ENCODE peak calls at places on chromosomes 12 and 14, in six cellular contexts. V is uterus; J is lower lobe of right lung; C is mucosa of gallbladder; K is activated CD4-positive, alpha-beta T cell treated with anti-CD3 and anti-CD28 coated beads, Interleukin-2, amount 10 ng/mL, durations not matched to agents 7 days and 5 days; W is NCI-H1092 treated with DMSO at 0.1 percent for 48 hours. Y is an unnamed sample.

GRCh38 chr12:77893918-77894317 is 63.2 kb downstream of the NAV3 start:
- DNase-seq in V (no peak), J (no peak), C (peak; percentile 88), K (no peak), W (no peak), Y (no peak)

GRCh38 chr12:120742207-120742536 is 16.5 kb downstream of the ACADS start:
- DNase-seq in V (no peak), J (no peak), C (no peak), K (no peak), W (no peak), Y (no peak)

GRCh38 chr12:5262885-5263284 is 169.0 kb upstream of the NTF3 start:
- DNase-seq in V (no peak), J (no peak), C (no peak), K (no peak), W (no peak), Y (no peak)

GRCh38 chr14:72142328-72142727 is 210.1 kb downstream of the RGS6 start:
- DNase-seq in V (no peak), J (no peak), C (no peak), K (no peak), W (no peak), Y (no peak)

GRCh38 chr12:114902665-114903393 is 218.9 kb upstream of the TBX3 start:
- DNase-seq in V (no peak), J (no peak), C (no peak), K (no peak), W (no peak), Y (no peak)

GRCh38 chr12:120439646-120440247 is 1.8 kb downstream of the COX6A1 start:
- DNase-seq in V (peak; percentile 43), J (no peak), C (peak; percentile 34), K (peak; percentile 83), W (peak; percentile 22), Y (peak; percentile 30)

GRCh38 chr14:99568567-99569560 is 35.1 kb downstream of the CCDC85C start:
- DNase-seq in V (peak; percentile 75), J (no peak), C (no peak), K (no peak), W (no peak), Y (peak; percentile 65)

GRCh38 chr12:10098762-10099161 is at the start of gene CLEC1A:
- DNase-seq in V (peak; percentile 63), J (no peak), C (no peak), K (no peak), W (no peak), Y (no peak)

GRCh38 chr12:6229823-6230222 is 29.6 kb downstream of the CD9 start:
- DNase-seq in V (peak; percentile 80), J (peak; percentile 65), C (peak; percentile 58), K (no peak), W (no peak), Y (peak; percentile 81)

GRCh38 chr14:24369463-24369862 is 1.5 kb downstream of the NFATC4 start:
- DNase-seq in V (peak; percentile 36), J (no peak), C (no peak), K (no peak), W (no peak), Y (no peak)

GRCh38 chr14:51726166-51726899 is 74.6 kb downstream of the FRMD6 start:
- DNase-seq in V (no peak), J (no peak), C (no peak), K (no peak), W (no peak), Y (no peak)

GRCh38 chr14:83208346-83208745 is 1674.7 kb upstream of the SEL1L start:
- DNase-seq in V (no peak), J (no peak), C (no peak), K (no peak), W (no peak), Y (no peak)

GRCh38 chr12:11347810-11348209 is 37.6 kb upstream of the PRB4 start:
- DNase-seq in V (no peak), J (no peak), C (no peak), K (no peak), W (no peak), Y (no peak)

GRCh38 chr12:20194171-20194570 is 174.2 kb upstream of the PDE3A start:
- DNase-seq in V (no peak), J (no peak), C (no peak), K (no peak), W (no peak), Y (no peak)

GRCh38 chr14:96574633-96575191 is 72.5 kb downstream of the PAPOLA start:
- DNase-seq in V (peak; percentile 30), J (no peak), C (no peak), K (no peak), W (peak; percentile 57), Y (peak; percentile 34)

GRCh38 chr12:116610971-116611541 is 51.9 kb downstream of the MAP1LC3B2 start:
- DNase-seq in V (no peak), J (no peak), C (no peak), K (no peak), W (no peak), Y (no peak)

GRCh38 chr12:102682698-102683289 is 202.4 kb upstream of the IGF1 start:
- DNase-seq in V (no peak), J (no peak), C (no peak), K (no peak), W (no peak), Y (no peak)

GRCh38 chr12:27012239-27012981 is 1.8 kb downstream of the TM7SF3 start:
- DNase-seq in V (no peak), J (no peak), C (no peak), K (no peak), W (peak; percentile 11), Y (peak; percentile 8)

GRCh38 chr14:50371546-50371945 is 25.1 kb downstream of the CDKL1 start:
- DNase-seq in V (no peak), J (no peak), C (no peak), K (no peak), W (no peak), Y (no peak)

GRCh38 chr12:11695321-11695720 is 45.8 kb downstream of the ETV6 start:
- DNase-seq in V (peak; percentile 39), J (no peak), C (no peak), K (no peak), W (no peak), Y (no peak)

GRCh38 chr12:92185052-92185451 is 39.4 kb upstream of the BTG1 start:
- DNase-seq in V (no peak), J (no peak), C (no peak), K (peak; percentile 57), W (no peak), Y (no peak)

GRCh38 chr12:47188576-47189441 is 109.0 kb upstream of the AMIGO2 start:
- DNase-seq in V (peak; percentile 46), J (no peak), C (no peak), K (no peak), W (no peak), Y (no peak)

GRCh38 chr14:87805315-87805723 is 187.7 kb downstream of the GALC start:
- DNase-seq in V (no peak), J (no peak), C (no peak), K (peak; percentile 56), W (peak; percentile 23), Y (no peak)

GRCh38 chr12:53963434-53964314 is 9.0 kb downstream of the HOXC12 start:
- DNase-seq in V (no peak), J (no peak), C (no peak), K (no peak), W (no peak), Y (no peak)

GRCh38 chr12:2372178-2372577 is 319.4 kb downstream of the CACNA1C start:
- DNase-seq in V (no peak), J (no peak), C (no peak), K (no peak), W (no peak), Y (no peak)

Y was measured in prostate gland.